ENCODE peak calls at places on chromosome 20, in ten cellular contexts. One of them, this sample, is unnamed.

GRCh38 chr20:56974499-56975250 is 291.8 kb downstream of the BMP7 start:
- DNase-seq in stomach: peak; percentile 31
- DNase-seq in SK-N-SH: no peak
- DNase-seq in GM12878: no peak
- DNase-seq in suprapubic skin: no peak
- DNase-seq in sigmoid colon: no peak
- DNase-seq in H1: peak; percentile 38
- DNase-seq in upper lobe of left lung: peak; percentile 36
- DNase-seq in HepG2: peak; percentile 48
- DNase-seq in transverse colon: peak; percentile 59
- DNase-seq in this sample: no peak

GRCh38 chr20:39986231-39986904 is 702.7 kb downstream of the MAFB start:
- DNase-seq in stomach: no peak
- DNase-seq in SK-N-SH: peak; percentile 29
- DNase-seq in GM12878: no peak
- DNase-seq in suprapubic skin: peak; percentile 87
- DNase-seq in sigmoid colon: peak; percentile 92
- DNase-seq in H1: peak; percentile 7
- DNase-seq in upper lobe of left lung: peak; percentile 35
- DNase-seq in HepG2: no peak
- DNase-seq in transverse colon: peak; percentile 15
- DNase-seq in this sample: no peak

GRCh38 chr20:52226370-52226769 is 34.8 kb upstream of the ZFP64 start:
- DNase-seq in stomach: no peak
- DNase-seq in SK-N-SH: no peak
- DNase-seq in GM12878: no peak
- DNase-seq in suprapubic skin: no peak
- DNase-seq in sigmoid colon: no peak
- DNase-seq in H1: no peak
- DNase-seq in upper lobe of left lung: no peak
- DNase-seq in HepG2: peak; percentile 28
- DNase-seq in transverse colon: no peak
- DNase-seq in this sample: peak; percentile 62

GRCh38 chr20:1376453-1377270 is 16.2 kb downstream of the FKBP1A start:
- DNase-seq in stomach: no peak
- DNase-seq in SK-N-SH: no peak
- DNase-seq in GM12878: no peak
- DNase-seq in suprapubic skin: no peak
- DNase-seq in sigmoid colon: no peak
- DNase-seq in H1: no peak
- DNase-seq in upper lobe of left lung: peak; percentile 40
- DNase-seq in HepG2: no peak
- DNase-seq in transverse colon: no peak
- DNase-seq in this sample: peak; percentile 68

GRCh38 chr20:51286758-51287157 is 255.8 kb downstream of the NFATC2 start:
- DNase-seq in stomach: no peak
- DNase-seq in SK-N-SH: no peak
- DNase-seq in GM12878: no peak
- DNase-seq in suprapubic skin: no peak
- DNase-seq in sigmoid colon: no peak
- DNase-seq in H1: no peak
- DNase-seq in upper lobe of left lung: no peak
- DNase-seq in HepG2: no peak
- DNase-seq in transverse colon: no peak
- DNase-seq in this sample: no peak

GRCh38 chr20:53208110-53208908 is 236.2 kb downstream of the TSHZ2 start:
- DNase-seq in stomach: no peak
- DNase-seq in SK-N-SH: peak; percentile 17
- DNase-seq in GM12878: no peak
- DNase-seq in suprapubic skin: no peak
- DNase-seq in sigmoid colon: no peak
- DNase-seq in H1: no peak
- DNase-seq in upper lobe of left lung: no peak
- DNase-seq in HepG2: no peak
- DNase-seq in transverse colon: no peak
- DNase-seq in this sample: no peak

GRCh38 chr20:50008007-50008406 is 25.2 kb downstream of the SNAI1 start:
- DNase-seq in stomach: no peak
- DNase-seq in SK-N-SH: no peak
- DNase-seq in GM12878: no peak
- DNase-seq in suprapubic skin: no peak
- DNase-seq in sigmoid colon: no peak
- DNase-seq in H1: no peak
- DNase-seq in upper lobe of left lung: no peak
- DNase-seq in HepG2: no peak
- DNase-seq in transverse colon: no peak
- DNase-seq in this sample: no peak

GRCh38 chr20:35883778-35884540 is 70.3 kb downstream of the SCAND1 start:
- DNase-seq in stomach: peak; percentile 69
- DNase-seq in SK-N-SH: peak; percentile 61
- DNase-seq in GM12878: no peak
- DNase-seq in suprapubic skin: peak; percentile 85
- DNase-seq in sigmoid colon: peak; percentile 89
- DNase-seq in H1: peak; percentile 43
- DNase-seq in upper lobe of left lung: peak; percentile 64
- DNase-seq in HepG2: peak; percentile 82
- DNase-seq in transverse colon: peak; percentile 57
- DNase-seq in this sample: no peak

GRCh38 chr20:51955756-51956155 is 153.4 kb upstream of the SALL4 start:
- DNase-seq in stomach: no peak
- DNase-seq in SK-N-SH: no peak
- DNase-seq in GM12878: no peak
- DNase-seq in suprapubic skin: no peak
- DNase-seq in sigmoid colon: no peak
- DNase-seq in H1: no peak
- DNase-seq in upper lobe of left lung: no peak
- DNase-seq in HepG2: no peak
- DNase-seq in transverse colon: no peak
- DNase-seq in this sample: no peak

GRCh38 chr20:50230184-50230583 is 39.6 kb downstream of the CEBPB start:
- DNase-seq in stomach: no peak
- DNase-seq in SK-N-SH: no peak
- DNase-seq in GM12878: no peak
- DNase-seq in suprapubic skin: no peak
- DNase-seq in sigmoid colon: no peak
- DNase-seq in H1: no peak
- DNase-seq in upper lobe of left lung: no peak
- DNase-seq in HepG2: no peak
- DNase-seq in transverse colon: no peak
- DNase-seq in this sample: no peak

GRCh38 chr20:8156603-8157079 is 24.6 kb downstream of the PLCB1 start:
- DNase-seq in stomach: no peak
- DNase-seq in SK-N-SH: no peak
- DNase-seq in GM12878: peak; percentile 23
- DNase-seq in suprapubic skin: no peak
- DNase-seq in sigmoid colon: no peak
- DNase-seq in H1: no peak
- DNase-seq in upper lobe of left lung: no peak
- DNase-seq in HepG2: peak; percentile 90
- DNase-seq in transverse colon: no peak
- DNase-seq in this sample: no peak

GRCh38 chr20:9103955-9104354 is 35.1 kb downstream of the PLCB4 start:
- DNase-seq in stomach: no peak
- DNase-seq in SK-N-SH: no peak
- DNase-seq in GM12878: no peak
- DNase-seq in suprapubic skin: no peak
- DNase-seq in sigmoid colon: no peak
- DNase-seq in H1: no peak
- DNase-seq in upper lobe of left lung: no peak
- DNase-seq in HepG2: no peak
- DNase-seq in transverse colon: no peak
- DNase-seq in this sample: no peak

GRCh38 chr20:25024171-25024570 is 31.6 kb upstream of the APMAP start:
- DNase-seq in stomach: peak; percentile 21
- DNase-seq in SK-N-SH: no peak
- DNase-seq in GM12878: no peak
- DNase-seq in suprapubic skin: peak; percentile 61
- DNase-seq in sigmoid colon: peak; percentile 50
- DNase-seq in H1: no peak
- DNase-seq in upper lobe of left lung: peak; percentile 17
- DNase-seq in HepG2: no peak
- DNase-seq in transverse colon: peak; percentile 3
- DNase-seq in this sample: no peak

GRCh38 chr20:53409177-53409576 is 184.5 kb downstream of the ZNF217 start:
- DNase-seq in stomach: no peak
- DNase-seq in SK-N-SH: no peak
- DNase-seq in GM12878: no peak
- DNase-seq in suprapubic skin: no peak
- DNase-seq in sigmoid colon: no peak
- DNase-seq in H1: no peak
- DNase-seq in upper lobe of left lung: no peak
- DNase-seq in HepG2: no peak
- DNase-seq in transverse colon: no peak
- DNase-seq in this sample: no peak

GRCh38 chr20:25139061-25139705 is 56.3 kb upstream of the ENTPD6 start:
- DNase-seq in stomach: no peak
- DNase-seq in SK-N-SH: no peak
- DNase-seq in GM12878: no peak
- DNase-seq in suprapubic skin: no peak
- DNase-seq in sigmoid colon: no peak
- DNase-seq in H1: no peak
- DNase-seq in upper lobe of left lung: peak; percentile 58
- DNase-seq in HepG2: peak; percentile 84
- DNase-seq in transverse colon: no peak
- DNase-seq in this sample: no peak

GRCh38 chr20:1803216-1804128 is 91.7 kb upstream of the SIRPA start:
- DNase-seq in stomach: peak; percentile 48
- DNase-seq in SK-N-SH: peak; percentile 76
- DNase-seq in GM12878: no peak
- DNase-seq in suprapubic skin: no peak
- DNase-seq in sigmoid colon: peak; percentile 78
- DNase-seq in H1: peak; percentile 73
- DNase-seq in upper lobe of left lung: peak; percentile 75
- DNase-seq in HepG2: no peak
- DNase-seq in transverse colon: peak; percentile 58
- DNase-seq in this sample: no peak

GRCh38 chr20:53660078-53660909 is 66.7 kb upstream of the ZNF217 start:
- DNase-seq in stomach: no peak
- DNase-seq in SK-N-SH: no peak
- DNase-seq in GM12878: no peak
- DNase-seq in suprapubic skin: no peak
- DNase-seq in sigmoid colon: peak; percentile 71
- DNase-seq in H1: no peak
- DNase-seq in upper lobe of left lung: no peak
- DNase-seq in HepG2: no peak
- DNase-seq in transverse colon: peak; percentile 40
- DNase-seq in this sample: no peak

GRCh38 chr20:49909499-49910339 is 5.6 kb downstream of the SPATA2 start:
- DNase-seq in stomach: no peak
- DNase-seq in SK-N-SH: no peak
- DNase-seq in GM12878: no peak
- DNase-seq in suprapubic skin: no peak
- DNase-seq in sigmoid colon: no peak
- DNase-seq in H1: no peak
- DNase-seq in upper lobe of left lung: no peak
- DNase-seq in HepG2: peak; percentile 52
- DNase-seq in transverse colon: peak; percentile 84
- DNase-seq in this sample: no peak

GRCh38 chr20:8627386-8628030 is 441.4 kb upstream of the PLCB4 start:
- DNase-seq in stomach: no peak
- DNase-seq in SK-N-SH: no peak
- DNase-seq in GM12878: no peak
- DNase-seq in suprapubic skin: no peak
- DNase-seq in sigmoid colon: no peak
- DNase-seq in H1: no peak
- DNase-seq in upper lobe of left lung: no peak
- DNase-seq in HepG2: no peak
- DNase-seq in transverse colon: no peak
- DNase-seq in this sample: no peak

GRCh38 chr20:37935435-37935834 is 32.5 kb downstream of the VSTM2L start:
- DNase-seq in stomach: no peak
- DNase-seq in SK-N-SH: no peak
- DNase-seq in GM12878: no peak
- DNase-seq in suprapubic skin: no peak
- DNase-seq in sigmoid colon: peak; percentile 47
- DNase-seq in H1: no peak
- DNase-seq in upper lobe of left lung: no peak
- DNase-seq in HepG2: no peak
- DNase-seq in transverse colon: no peak
- DNase-seq in this sample: no peak
- TF ChIP-seq EP300 in stomach: no peak
- TF ChIP-seq EP300 in SK-N-SH: no peak
- TF ChIP-seq EP300 in GM12878: no peak
- TF ChIP-seq EP300 in suprapubic skin: no peak
- TF ChIP-seq EP300 in sigmoid colon: no peak
- TF ChIP-seq EP300 in H1: no peak
- TF ChIP-seq EP300 in upper lobe of left lung: no peak
- TF ChIP-seq EP300 in HepG2: no peak
- TF ChIP-seq EP300 in transverse colon: no peak
- TF ChIP-seq EP300 in this sample: no peak

GRCh38 chr20:62772994-62773858 is 23.0 kb upstream of the MRGBP start:
- DNase-seq in stomach: no peak
- DNase-seq in SK-N-SH: no peak
- DNase-seq in GM12878: no peak
- DNase-seq in suprapubic skin: no peak
- DNase-seq in sigmoid colon: no peak
- DNase-seq in H1: no peak
- DNase-seq in upper lobe of left lung: no peak
- DNase-seq in HepG2: no peak
- DNase-seq in transverse colon: no peak
- DNase-seq in this sample: no peak
- TF ChIP-seq POLR2AphosphoS5 in stomach: no peak
- TF ChIP-seq POLR2AphosphoS5 in SK-N-SH: no peak
- TF ChIP-seq POLR2AphosphoS5 in GM12878: no peak
- TF ChIP-seq POLR2AphosphoS5 in suprapubic skin: no peak
- TF ChIP-seq POLR2AphosphoS5 in sigmoid colon: no peak
- TF ChIP-seq POLR2AphosphoS5 in H1: no peak
- TF ChIP-seq POLR2AphosphoS5 in upper lobe of left lung: no peak
- TF ChIP-seq POLR2AphosphoS5 in HepG2: no peak
- TF ChIP-seq POLR2AphosphoS5 in transverse colon: no peak
- TF ChIP-seq POLR2AphosphoS5 in this sample: peak; percentile 39

GRCh38 chr20:63022501-63022900 is 15.7 kb upstream of the BHLHE23 start:
- DNase-seq in stomach: no peak
- DNase-seq in SK-N-SH: no peak
- DNase-seq in GM12878: no peak
- DNase-seq in suprapubic skin: no peak
- DNase-seq in sigmoid colon: no peak
- DNase-seq in H1: no peak
- DNase-seq in upper lobe of left lung: no peak
- DNase-seq in HepG2: no peak
- DNase-seq in transverse colon: no peak
- DNase-seq in this sample: no peak
- H3K4me1 ChIP-seq in stomach: no peaks in the 10 kb centered on the region
- H3K4me1 ChIP-seq in SK-N-SH: no peaks in the 10 kb centered on the region
- H3K4me1 ChIP-seq in GM12878: peaks cover 5% of the 10 kb centered on the region
- H3K4me1 ChIP-seq in suprapubic skin: peaks cover 9% of the 10 kb centered on the region
- H3K4me1 ChIP-seq in sigmoid colon: no peaks in the 10 kb centered on the region
- H3K4me1 ChIP-seq in H1: no peaks in the 10 kb centered on the region
- H3K4me1 ChIP-seq in upper lobe of left lung: no peaks in the 10 kb centered on the region
- H3K4me1 ChIP-seq in HepG2: no peaks in the 10 kb centered on the region
- H3K4me1 ChIP-seq in transverse colon: no peaks in the 10 kb centered on the region
- H3K4me1 ChIP-seq in this sample: peaks cover 11% of the 10 kb centered on the region

DNA sequence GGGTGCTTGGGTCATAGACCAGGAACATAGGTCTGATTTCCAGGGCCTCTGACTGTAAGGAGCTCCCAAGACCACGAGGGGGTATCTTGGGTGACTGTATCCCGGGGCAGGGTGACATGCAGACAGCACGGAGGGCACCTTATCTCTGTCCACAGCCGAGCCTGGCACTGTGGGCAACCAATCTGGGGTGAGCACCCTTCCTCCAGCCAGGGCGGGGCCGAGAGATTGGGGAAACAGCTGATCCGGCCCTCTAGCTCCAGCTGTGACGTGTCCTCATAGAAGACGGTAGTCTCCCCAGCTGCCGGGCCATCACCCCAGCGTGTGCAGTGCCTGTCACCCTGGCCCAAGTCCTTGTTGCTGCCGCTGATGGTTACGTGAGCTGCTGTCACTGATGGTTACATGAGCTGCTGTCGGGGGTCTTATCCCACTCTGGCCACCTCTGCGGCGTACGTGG is 139.6 kb upstream of the RNF24 start:
- DNase-seq in stomach: peak; percentile 54
- DNase-seq in SK-N-SH: no peak
- DNase-seq in GM12878: no peak
- DNase-seq in suprapubic skin: no peak
- DNase-seq in sigmoid colon: peak; percentile 67
- DNase-seq in H1: no peak
- DNase-seq in upper lobe of left lung: peak; percentile 38
- DNase-seq in HepG2: no peak
- DNase-seq in transverse colon: peak; percentile 52
- DNase-seq in this sample: no peak
- TF ChIP-seq EP300 in stomach: no peak
- TF ChIP-seq EP300 in SK-N-SH: no peak
- TF ChIP-seq EP300 in GM12878: no peak
- TF ChIP-seq EP300 in suprapubic skin: no peak
- TF ChIP-seq EP300 in sigmoid colon: no peak
- TF ChIP-seq EP300 in H1: no peak
- TF ChIP-seq EP300 in upper lobe of left lung: no peak
- TF ChIP-seq EP300 in HepG2: no peak
- TF ChIP-seq EP300 in transverse colon: no peak
- TF ChIP-seq EP300 in this sample: no peak